ENCODE peak calls at places on chromosomes 3 and 15, in ten cellular contexts. Z, X, R, P, F, J, Q, G, W and V are unnamed samples.

GRCh38 chr3:8554725-8555621 is 53.4 kb downstream of the LMCD1 start:
- DNase-seq in P (no peak), J (no peak), W (no peak), Z (peak), Q (no peak), F (peak), X (peak), G (no peak), R (no peak), V (no peak)

GRCh38 chr3:29493109-29493508 is 212.2 kb downstream of the RBMS3 start:
- DNase-seq in Q (no peak), F (no peak), X (no peak), Z (no peak), W (no peak), J (no peak), R (no peak), G (no peak), P (no peak), V (no peak)

GRCh38 chr15:97502038-97502437 is 458.5 kb upstream of the ARRDC4 start:
- DNase-seq in R (no peak), F (peak), G (peak), J (no peak), W (no peak), Z (no peak), P (no peak), X (peak), Q (no peak), V (no peak)

GRCh38 chr15:59283717-59284336 is 77.2 kb downstream of the LDHAL6B start:
- DNase-seq in G (peak), X (no peak), J (no peak), Q (peak), Z (peak), P (no peak), R (no peak), F (no peak), W (no peak), V (no peak)

GRCh38 chr3:157136647-157137387 is 23.1 kb downstream of the CCNL1 start:
- DNase-seq in W (no peak), G (peak), P (peak), R (no peak), F (peak), Q (no peak), X (peak), Z (peak), J (no peak), V (no peak)

GRCh38 chr3:139639662-139640061 is 38.1 kb downstream of the NMNAT3 start:
- DNase-seq in G (no peak), Q (no peak), R (no peak), W (no peak), X (no peak), P (peak), F (no peak), Z (no peak), J (no peak), V (no peak)

GRCh38 chr15:101808201-101808600 is 3.8 kb upstream of the OR4F15 start:
- DNase-seq in F (peak), G (no peak), R (no peak), Q (no peak), Z (no peak), J (no peak), X (peak), W (no peak), P (no peak), V (no peak)

GRCh38 chr3:194575484-194576210 is 57.6 kb downstream of the TMEM44 start:
- DNase-seq in Z (no peak), P (no peak), J (no peak), Q (peak), W (no peak), X (peak), F (peak), G (peak), R (no peak), V (no peak)

GRCh38 chr3:25856902-25857518 is 67.1 kb downstream of the OXSM start:
- DNase-seq in F (peak), P (peak), G (peak), X (peak), J (peak), W (no peak), R (no peak), Q (peak), Z (peak), V (no peak)

GRCh38 chr3:197306374-197307086 is 8.1 kb upstream of the DLG1 start:
- DNase-seq in G (peak), W (no peak), R (no peak), F (peak), Z (peak), Q (no peak), P (no peak), X (peak), J (no peak), V (no peak)

GRCh38 chr3:129398803-129399144 is 29.7 kb downstream of the EFCAB12 start:
- DNase-seq in Z (peak), Q (no peak), X (peak), G (peak), W (no peak), J (no peak), R (no peak), F (peak), P (no peak), V (peak)

GRCh38 chr3:112001516-112001915 is 2.8 kb downstream of the TAGLN3 start:
- DNase-seq in W (no peak), F (no peak), Z (no peak), G (no peak), X (no peak), J (no peak), P (no peak), R (no peak), Q (no peak), V (no peak)

GRCh38 chr3:65479967-65480366 is 558.8 kb downstream of the MAGI1 start:
- DNase-seq in J (no peak), W (no peak), X (no peak), Z (no peak), G (peak), F (peak), R (no peak), P (no peak), Q (no peak), V (no peak)

GRCh38 chr15:31842532-31843195 is 187.7 kb upstream of the CHRNA7 start:
- DNase-seq in Q (no peak), X (no peak), R (no peak), F (no peak), W (no peak), Z (no peak), P (no peak), J (no peak), G (no peak), V (no peak)

GRCh38 chr3:18556503-18556902 is 131.4 kb upstream of the SATB1 start:
- DNase-seq in F (no peak), G (peak), P (no peak), Q (no peak), W (no peak), J (no peak), R (no peak), Z (no peak), X (no peak), V (peak)

GRCh38 chr3:113948015-113948917 is 453 bp downstream of the ZDHHC23 start:
- DNase-seq in Z (peak), Q (peak), J (no peak), X (peak), F (no peak), G (peak), P (peak), R (peak), W (peak), V (peak)

GRCh38 chr3:52693071-52693470 is 7.2 kb downstream of the GNL3 start:
- DNase-seq in Q (no peak), Z (no peak), F (no peak), W (no peak), R (no peak), P (no peak), X (no peak), J (no peak), G (no peak), V (no peak)

GRCh38 chr3:158352551-158352950 is 218.4 kb upstream of the MLF1 start:
- DNase-seq in P (peak), J (no peak), F (peak), G (no peak), X (peak), W (no peak), Q (no peak), R (no peak), Z (no peak), V (no peak)

GRCh38 chr3:136818851-136819783 is at the start of gene SLC35G2:
- DNase-seq in R (peak), F (peak), G (peak), X (peak), W (peak), Q (peak), P (no peak), Z (peak), J (peak), V (no peak)

GRCh38 chr15:67548862-67549651 is 6.6 kb downstream of the MAP2K5 start:
- DNase-seq in X (peak), R (peak), W (no peak), F (peak), G (no peak), Z (peak), J (no peak), P (no peak), Q (no peak), V (no peak)

GRCh38 chr3:182913889-182914288 is 66.4 kb downstream of the DCUN1D1 start:
- DNase-seq in G (no peak), J (no peak), W (no peak), R (no peak), P (peak), Q (no peak), Z (no peak), F (no peak), X (no peak), V (no peak)

GRCh38 chr3:40504636-40505430 is 1.0 kb upstream of the ZNF620 start:
- DNase-seq in Q (peak), F (peak), X (peak), G (peak), W (no peak), P (no peak), J (no peak), R (no peak), Z (peak), V (no peak)

GRCh38 chr3:86245360-86245759 is 745.6 kb downstream of the VGLL3 start:
- DNase-seq in Q (no peak), G (no peak), J (no peak), X (no peak), F (peak), Z (peak), R (no peak), P (peak), W (no peak), V (no peak)

GRCh38 chr15:31586841-31587240 is 260.2 kb downstream of the KLF13 start:
- DNase-seq in Q (no peak), J (no peak), G (peak), R (no peak), Z (no peak), F (no peak), W (no peak), P (no peak), X (no peak), V (no peak)

GRCh38 chr3:77254967-77255831 is 215.3 kb downstream of the ROBO2 start:
- DNase-seq in G (peak), R (peak), Z (peak), P (peak), J (no peak), F (peak), W (no peak), X (peak), Q (peak), V (no peak)

GRCh38 chr3:43866529-43867353 is 176.0 kb downstream of the ABHD5 start:
- DNase-seq in Z (no peak), J (peak), Q (peak), W (no peak), X (peak), P (no peak), G (peak), F (peak), R (no peak), V (no peak)

GRCh38 chr3:139538733-139539132 is 809 bp downstream of the RBP1 start:
- DNase-seq in P (no peak), J (no peak), G (no peak), R (no peak), W (no peak), X (no peak), Q (no peak), Z (peak), F (peak), V (no peak)

GRCh38 chr15:50166216-50166615 is 15.8 kb upstream of the SLC27A2 start:
- DNase-seq in W (no peak), Q (peak), R (no peak), F (peak), Z (no peak), J (no peak), G (peak), P (no peak), X (peak), V (no peak)

DNA sequence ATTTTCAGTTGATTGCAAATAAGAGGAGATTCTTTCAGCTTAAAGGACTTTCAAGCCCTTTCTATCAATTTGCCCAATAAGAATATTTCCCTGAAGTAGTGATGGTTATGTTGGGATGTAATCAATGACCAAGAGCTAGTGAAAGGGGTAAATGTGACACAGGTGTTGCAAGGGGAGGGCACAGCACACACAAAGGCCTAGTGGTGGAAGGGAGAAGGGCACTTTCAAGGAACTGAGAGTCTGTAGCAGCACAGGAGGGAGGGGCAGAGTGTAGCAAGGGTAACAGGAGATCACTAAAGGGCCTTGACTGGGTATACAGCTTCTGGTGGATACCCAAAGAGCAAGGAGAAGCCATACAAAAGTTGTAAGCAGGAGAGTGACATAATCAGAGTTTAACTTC is 217.8 kb upstream of the ARHGEF26 start:
- DNase-seq in W (no peak), J (no peak), Z (no peak), P (no peak), Q (peak), X (no peak), G (no peak), R (no peak), F (no peak), V (no peak)
- TF ChIP-seq CTCF in W (no peak), J (no peak), Z (no peak), P (peak), Q (no peak), X (no peak), G (no peak), R (no peak), F (no peak), V (no peak)

DNA sequence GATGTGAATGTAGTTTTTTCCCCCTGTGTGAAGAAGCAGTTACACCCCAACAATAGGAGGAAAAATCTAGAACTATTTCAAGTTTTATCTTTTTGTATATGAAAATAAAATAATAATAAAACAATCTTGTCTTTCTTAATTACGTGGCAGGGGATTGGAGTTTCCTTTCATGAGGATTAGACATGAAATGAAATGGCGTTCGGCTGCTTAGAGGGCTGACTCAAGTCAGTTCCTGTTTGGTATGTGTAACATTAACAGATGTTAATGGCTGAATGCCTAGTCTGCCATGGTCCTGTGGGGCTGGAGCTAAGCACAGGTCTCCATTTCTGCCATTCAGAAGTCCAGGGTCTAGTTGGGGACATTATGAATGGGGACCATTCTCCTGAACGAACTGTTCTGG is 3.1 kb upstream of the EXOG start:
- DNase-seq in G (peak), F (peak), X (peak), W (no peak), P (no peak), Z (no peak), J (no peak), R (no peak), Q (no peak), V (no peak)
- TF ChIP-seq CTCF in G (no peak), F (no peak), X (no peak), W (no peak), P (no peak), Z (no peak), J (no peak), R (no peak), Q (no peak), V (no peak)

GRCh38 chr3:16848007-16848406 is 36.7 kb upstream of the PLCL2 start:
- DNase-seq in G (no peak), Q (no peak), R (no peak), F (no peak), J (no peak), Z (no peak), W (no peak), X (no peak), P (no peak), V (no peak)

GRCh38 chr3:16849240-16849639 is 35.5 kb upstream of the PLCL2 start:
- DNase-seq in W (no peak), P (peak), J (peak), X (peak), R (peak), G (peak), Q (no peak), Z (no peak), F (peak), V (peak)

GRCh38 chr3:16846373-16847078 is 38.2 kb upstream of the PLCL2 start:
- DNase-seq in X (no peak), G (no peak), R (no peak), J (no peak), P (no peak), F (no peak), W (no peak), Z (no peak), Q (no peak), V (no peak)

GRCh38 chr3:16844771-16845170 is 40.0 kb upstream of the PLCL2 start:
- DNase-seq in R (no peak), X (no peak), W (no peak), F (no peak), J (no peak), Q (no peak), G (no peak), P (no peak), Z (no peak), V (no peak)

DNA sequence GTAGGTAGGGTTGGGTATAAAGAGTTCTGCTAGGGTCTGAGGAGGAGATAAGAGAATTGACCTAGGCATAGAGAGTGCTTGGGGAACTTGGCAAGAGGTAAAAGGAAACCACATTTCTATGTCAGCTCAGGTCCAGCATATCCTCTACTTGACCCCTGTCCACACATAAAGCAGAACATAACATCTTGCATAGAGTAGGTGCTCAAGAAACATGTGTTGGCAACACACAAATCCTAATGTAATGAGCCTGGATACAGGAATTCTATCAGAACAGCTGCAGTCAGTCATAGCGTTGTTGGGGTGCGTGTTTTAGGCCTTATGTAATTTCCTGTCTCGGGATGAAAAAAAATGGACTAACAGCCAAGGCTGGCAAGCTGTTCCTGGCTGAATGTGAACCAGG is 35.0 kb upstream of the PLCL2 start:
- DNase-seq in G (peak), F (peak), X (peak), J (no peak), W (no peak), Q (no peak), P (no peak), R (no peak), Z (no peak), V (no peak)
- TF ChIP-seq CTCF in G (no peak), F (no peak), X (no peak), J (no peak), W (no peak), Q (no peak), P (no peak), R (no peak), Z (no peak), V (no peak)

GRCh38 chr15:82647045-82647834 is at the start of gene CPEB1:
- DNase-seq in W (no peak), X (peak), G (no peak), R (peak), P (no peak), Z (peak), Q (peak), F (peak), J (peak), V (no peak)
- TF ChIP-seq CTCF in W (no peak), X (no peak), G (peak), R (no peak), P (no peak), Z (peak), Q (peak), F (no peak), J (peak), V (no peak)

DNA sequence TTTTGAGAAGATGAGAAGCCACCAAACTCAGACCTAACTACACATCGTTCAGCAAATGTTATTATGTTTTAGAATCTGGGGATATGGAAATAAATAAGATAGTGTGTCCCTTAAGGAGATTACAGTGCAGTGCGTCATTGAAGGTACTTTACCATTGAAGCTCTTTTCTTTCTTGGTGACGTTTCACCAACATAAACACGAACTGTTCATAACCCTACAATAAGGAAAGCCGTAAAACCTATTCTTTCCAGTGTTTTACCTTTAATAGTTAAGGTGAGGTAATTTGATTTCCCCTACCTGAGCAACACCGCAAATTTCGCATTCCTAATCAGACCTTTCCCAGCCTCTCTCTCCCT is 818 bp downstream of the CCDC66 start:
- DNase-seq in Z (peak), P (no peak), F (no peak), G (no peak), Q (no peak), X (no peak), R (no peak), W (no peak), J (no peak), V (no peak)
- TF ChIP-seq CTCF in Z (no peak), P (no peak), F (no peak), G (no peak), Q (no peak), X (no peak), R (no peak), W (peak), J (peak), V (no peak)

GRCh38 chr3:148077318-148077923 is 620.3 kb upstream of the AGTR1 start:
- DNase-seq in P (peak), R (no peak), W (no peak), Z (peak), G (peak), Q (peak), X (peak), F (peak), J (no peak), V (no peak)
- TF ChIP-seq CTCF in P (peak), R (peak), W (peak), Z (peak), G (peak), Q (peak), X (peak), F (peak), J (peak), V (peak)

GRCh38 chr3:192516850-192517249 is 210.5 kb downstream of the FGF12 start:
- DNase-seq in X (no peak), P (no peak), W (no peak), F (no peak), Z (no peak), R (no peak), J (no peak), Q (no peak), G (no peak), V (no peak)

GRCh38 chr3:192515661-192516040 is 211.7 kb downstream of the FGF12 start:
- DNase-seq in Q (no peak), W (no peak), X (no peak), R (no peak), P (no peak), F (no peak), G (no peak), J (no peak), Z (no peak), V (no peak)

GRCh38 chr3:192514754-192515660 is 212.3 kb downstream of the FGF12 start:
- DNase-seq in X (no peak), Q (peak), J (peak), F (no peak), W (peak), G (no peak), R (peak), P (peak), Z (peak), V (no peak)

GRCh38 chr3:192514081-192514753 is 213.1 kb downstream of the FGF12 start:
- DNase-seq in J (peak), R (no peak), F (peak), Q (peak), P (no peak), W (no peak), Z (peak), G (peak), X (no peak), V (no peak)
- TF ChIP-seq CTCF in J (no peak), R (no peak), F (no peak), Q (no peak), P (no peak), W (no peak), Z (peak), G (no peak), X (no peak), V (no peak)